ENCODE peak calls at places on chromosomes 6 and 20, in five cellular contexts. Z is RWPE1, E is HCT116, D is heart left ventricle, A is transverse colon. Y is an unnamed sample.

GRCh38 chr6:167970236-167970635 is 27.2 kb upstream of the KIF25 start:
- DNase-seq in D (no peak), A (no peak), E (no peak), Z (no peak), Y (no peak)

GRCh38 chr6:42049116-42049809 is 1.1 kb upstream of the TAF8 start:
- DNase-seq in E (no peak), A (no peak), D (no peak), Z (no peak), Y (no peak)

GRCh38 chr6:165661416-165662001 is 1.5 kb downstream of the PDE10A start:
- DNase-seq in E (no peak), D (peak), A (no peak), Z (no peak), Y (peak)

GRCh38 chr6:19587238-19587942 is 249.8 kb upstream of the ID4 start:
- DNase-seq in A (no peak), E (no peak), D (no peak), Z (no peak), Y (no peak)

GRCh38 chr20:32941155-32941885 is 62.9 kb downstream of the SUN5 start:
- DNase-seq in D (no peak), E (no peak), Z (no peak), A (no peak), Y (no peak)

GRCh38 chr6:38846844-38847243 is 131.7 kb downstream of the DNAH8 start:
- DNase-seq in D (no peak), E (peak), Z (peak), A (no peak), Y (no peak)

GRCh38 chr6:66199146-66199545 is 492.1 kb upstream of the EYS start:
- DNase-seq in D (no peak), A (no peak), Z (no peak), E (no peak), Y (no peak)

GRCh38 chr6:27312146-27312949 is at the start of gene POM121L2:
- DNase-seq in D (peak), A (peak), E (no peak), Z (peak), Y (peak)

GRCh38 chr20:52312131-52312729 is 120.7 kb upstream of the ZFP64 start:
- DNase-seq in E (peak), Z (peak), A (peak), D (no peak), Y (peak)

GRCh38 chr6:2885967-2886731 is 17.0 kb downstream of the SERPINB9 start:
- DNase-seq in E (no peak), D (no peak), A (no peak), Z (no peak), Y (no peak)

GRCh38 chr6:1626481-1626880 is 16.8 kb downstream of the FOXC1 start:
- DNase-seq in Z (no peak), D (no peak), E (no peak), A (no peak), Y (no peak)

GRCh38 chr20:389220-389619 is 8.7 kb downstream of the TRIB3 start:
- DNase-seq in E (no peak), D (peak), A (no peak), Z (no peak), Y (no peak)

GRCh38 chr6:71473908-71474307 is 185.3 kb downstream of the OGFRL1 start:
- DNase-seq in D (peak), E (no peak), Z (no peak), A (peak), Y (peak)

GRCh38 chr6:40721252-40721936 is 134.2 kb upstream of the LRFN2 start:
- DNase-seq in Z (no peak), D (no peak), E (no peak), A (no peak), Y (no peak)

GRCh38 chr6:160077526-160077925 is 44.1 kb upstream of the SLC22A1 start:
- DNase-seq in A (no peak), E (no peak), D (no peak), Z (no peak), Y (no peak)

GRCh38 chr6:1392813-1393640 is 3.7 kb downstream of the FOXF2 start:
- DNase-seq in D (no peak), A (no peak), E (no peak), Z (no peak), Y (no peak)

GRCh38 chr6:165571068-165571682 is 91.9 kb downstream of the PDE10A start:
- DNase-seq in D (no peak), E (no peak), A (no peak), Z (no peak), Y (no peak)

GRCh38 chr6:16731503-16732018 is 29.7 kb downstream of the ATXN1 start:
- DNase-seq in E (no peak), Z (no peak), A (no peak), D (no peak), Y (no peak)

GRCh38 chr6:119179842-119180241 is 101.4 kb upstream of the FAM184A start:
- DNase-seq in E (no peak), A (no peak), Z (no peak), D (no peak), Y (no peak)

GRCh38 chr6:165889636-165890403 is 226.8 kb upstream of the PDE10A start:
- DNase-seq in A (peak), E (peak), D (no peak), Z (peak), Y (peak)

GRCh38 chr20:1844723-1845523 is 50.3 kb upstream of the SIRPA start:
- DNase-seq in D (peak), Z (no peak), E (no peak), A (peak), Y (peak)

GRCh38 chr20:34815636-34816035 is 9.8 kb downstream of the NCOA6 start:
- DNase-seq in A (no peak), D (no peak), Z (no peak), E (no peak), Y (no peak)

GRCh38 chr6:119742188-119742803 is 392.7 kb upstream of the MAN1A1 start:
- DNase-seq in Z (peak), E (peak), D (peak), A (peak), Y (peak)

GRCh38 chr6:46011241-46012085 is 4.2 kb downstream of the CLIC5 start:
- DNase-seq in Z (no peak), D (no peak), E (no peak), A (peak), Y (peak)

GRCh38 chr20:62941792-62942191 is 3.8 kb downstream of the GID8 start:
- DNase-seq in Z (no peak), A (no peak), E (no peak), D (no peak), Y (no peak)

GRCh38 chr20:57103146-57103800 is 163.2 kb downstream of the BMP7 start:
- DNase-seq in E (no peak), A (no peak), Z (no peak), D (no peak), Y (no peak)

GRCh38 chr6:150894935-150895686 is 29.6 kb downstream of the MTHFD1L start:
- DNase-seq in Z (peak), A (no peak), D (peak), E (no peak), Y (no peak)

GRCh38 chr6:105594821-105595220 is 191.9 kb upstream of the PREP start:
- DNase-seq in D (no peak), Z (no peak), E (no peak), A (no peak), Y (no peak)

GRCh38 chr20:5214826-5215225 is 88.0 kb downstream of the CDS2 start:
- DNase-seq in E (no peak), Z (no peak), D (no peak), A (no peak), Y (no peak)

GRCh38 chr6:35080016-35080680 is 61.0 kb downstream of the TCP11 start:
- DNase-seq in Z (no peak), A (peak), E (no peak), D (no peak), Y (no peak)

GRCh38 chr6:165580139-165580538 is 82.9 kb downstream of the PDE10A start:
- DNase-seq in A (no peak), Z (no peak), D (no peak), E (no peak), Y (no peak)

GRCh38 chr6:163816441-163816840 is 401.9 kb downstream of the QKI start:
- DNase-seq in A (no peak), Z (no peak), E (no peak), D (no peak), Y (no peak)

GRCh38 chr6:163814494-163815364 is 400.2 kb downstream of the QKI start:
- DNase-seq in D (peak), Z (peak), E (no peak), A (no peak), Y (no peak)

GRCh38 chr6:163815796-163816195 is 401.3 kb downstream of the QKI start:
- DNase-seq in D (no peak), A (no peak), Z (no peak), E (no peak), Y (no peak)

GRCh38 chr6:163811317-163811716 is 396.8 kb downstream of the QKI start:
- DNase-seq in E (no peak), Z (no peak), D (no peak), A (no peak), Y (no peak)

GRCh38 chr6:163813979-163814493 is 399.5 kb downstream of the QKI start:
- DNase-seq in A (no peak), D (no peak), E (no peak), Z (no peak), Y (no peak)
- H3K27ac ChIP-seq in A (no peak), D (no peak), E (no peak), Z (no peak), Y (no peak)

GRCh38 chr6:170357812-170358211 is 51.3 kb downstream of the FAM120B start:
- DNase-seq in Z (no peak), D (no peak), E (no peak), A (no peak), Y (no peak)
- H3K27ac ChIP-seq in Z (peak), D (no peak), E (no peak), A (no peak), Y (no peak)

GRCh38 chr6:163753430-163753829 is 338.9 kb downstream of the QKI start:
- DNase-seq in D (no peak), E (no peak), Z (no peak), A (no peak), Y (no peak)
- H3K27ac ChIP-seq in D (no peak), E (no peak), Z (no peak), A (no peak), Y (no peak)

GRCh38 chr6:52495859-52496396 is 75.8 kb downstream of the EFHC1 start:
- DNase-seq in E (no peak), A (no peak), Z (no peak), D (no peak), Y (no peak)

GRCh38 chr6:52496609-52497008 is 76.5 kb downstream of the EFHC1 start:
- DNase-seq in E (no peak), Z (no peak), A (no peak), D (no peak), Y (no peak)

GRCh38 chr6:52491203-52492069 is 71.3 kb downstream of the EFHC1 start:
- DNase-seq in D (no peak), E (no peak), Z (no peak), A (no peak), Y (no peak)

GRCh38 chr6:52494298-52495072 is 74.3 kb downstream of the EFHC1 start:
- DNase-seq in Z (no peak), E (no peak), A (no peak), D (no peak), Y (no peak)

DNA sequence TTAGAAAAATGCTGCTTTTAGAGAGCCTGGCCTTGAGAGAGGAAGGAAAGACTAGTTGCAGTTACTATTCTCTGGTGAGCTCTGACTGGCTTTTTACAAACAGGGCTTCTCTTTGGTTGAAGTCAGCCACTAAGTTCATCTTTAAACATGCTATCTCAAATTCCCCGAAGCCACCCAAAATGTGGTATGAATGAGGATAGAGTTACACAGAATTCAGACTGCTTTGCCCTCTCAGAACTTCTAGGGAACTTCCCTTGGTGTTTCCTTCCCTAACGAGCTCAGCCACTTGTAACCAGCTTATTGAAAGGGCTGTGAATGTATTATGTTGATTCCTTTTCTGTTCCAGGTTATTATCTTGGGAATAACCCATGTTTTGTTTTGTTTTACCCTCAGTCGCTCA is 73.5 kb downstream of the EFHC1 start:
- DNase-seq in A (no peak), Z (no peak), D (no peak), E (no peak), Y (no peak)
- H3K27ac ChIP-seq in A (no peak), Z (no peak), D (no peak), E (no peak), Y (no peak)

DNA sequence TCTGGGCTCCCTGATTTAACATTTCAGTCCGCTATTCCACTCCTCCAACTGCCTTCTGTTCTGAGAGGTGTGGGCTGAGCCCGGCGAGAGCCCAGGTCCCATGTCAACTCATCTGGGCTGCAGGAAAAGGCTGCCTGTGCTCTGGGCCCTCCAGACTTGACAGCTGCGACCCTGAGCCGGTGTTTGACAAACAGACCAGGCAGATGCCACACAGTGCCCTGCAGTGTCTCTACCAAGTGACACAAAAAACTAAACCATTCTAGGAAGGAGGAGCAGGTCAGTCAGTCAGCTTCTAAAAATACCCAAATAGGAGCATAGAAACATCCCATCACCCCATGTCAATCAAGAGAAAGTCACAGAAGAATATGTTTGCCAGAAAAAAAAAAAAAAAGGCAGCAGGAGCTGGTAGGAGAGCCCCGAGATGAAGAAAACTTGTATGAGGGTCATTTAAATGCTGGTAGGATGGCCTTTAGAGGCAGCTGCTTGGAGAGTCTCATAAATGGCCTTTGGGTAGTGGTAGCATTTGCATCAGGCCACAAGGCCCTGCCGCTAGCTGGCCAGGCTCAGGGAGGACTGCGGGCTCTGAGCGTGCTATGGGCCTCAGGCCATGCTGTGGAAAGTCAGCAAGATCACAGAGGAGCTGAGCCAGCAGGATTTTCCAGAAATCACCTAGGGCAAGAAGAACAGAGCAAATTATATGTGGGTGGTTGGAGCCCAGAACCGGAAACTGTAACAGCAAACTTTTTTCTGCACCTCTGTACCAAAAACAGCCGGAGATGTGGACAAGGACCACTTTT is 36.6 kb upstream of the GFOD1 start:
- DNase-seq in Z (no peak), E (no peak), A (no peak), D (no peak), Y (no peak)
- H3K27ac ChIP-seq in Z (no peak), E (no peak), A (peak), D (peak), Y (peak)

GRCh38 chr6:156864557-156864956 is 87.4 kb downstream of the ARID1B start:
- DNase-seq in A (no peak), D (no peak), E (no peak), Z (no peak), Y (no peak)

GRCh38 chr6:156865019-156865629 is 87.9 kb downstream of the ARID1B start:
- DNase-seq in Z (no peak), A (no peak), D (no peak), E (no peak), Y (no peak)

GRCh38 chr6:156866181-156866862 is 89.1 kb downstream of the ARID1B start:
- DNase-seq in E (no peak), Z (peak), D (peak), A (peak), Y (no peak)

GRCh38 chr6:156868385-156868784 is 91.2 kb downstream of the ARID1B start:
- DNase-seq in E (no peak), D (no peak), A (no peak), Z (no peak), Y (no peak)

GRCh38 chr6:156867121-156867520 is 89.9 kb downstream of the ARID1B start:
- DNase-seq in Z (no peak), E (no peak), D (no peak), A (no peak), Y (no peak)
- H3K27ac ChIP-seq in Z (no peak), E (no peak), D (peak), A (no peak), Y (no peak)

GRCh38 chr6:49662231-49662876 is 25.7 kb upstream of the RHAG start:
- DNase-seq in E (no peak), D (no peak), Z (no peak), A (no peak), Y (no peak)
- H3K27ac ChIP-seq in E (no peak), D (no peak), Z (no peak), A (no peak), Y (no peak)

DNA sequence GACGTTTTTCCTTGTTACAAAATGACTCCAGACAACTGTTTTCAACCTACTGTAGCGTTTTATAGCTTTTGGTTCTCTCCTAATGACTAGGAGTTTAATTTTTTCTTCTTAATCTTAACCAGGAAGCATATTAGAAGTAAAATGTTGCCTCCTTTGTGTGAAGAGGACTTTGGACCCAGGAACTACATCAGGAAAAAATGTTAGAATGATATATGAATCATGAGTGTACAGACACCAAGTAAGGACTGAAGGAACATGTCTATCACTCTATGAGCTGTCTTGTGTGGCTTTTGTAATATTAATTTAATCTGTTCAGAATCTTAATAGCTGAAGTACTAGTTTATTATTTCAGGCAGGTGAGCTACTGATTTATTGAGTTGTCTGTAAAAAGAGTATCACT is 71.0 kb upstream of the MARCKS start:
- DNase-seq in E (peak), A (no peak), D (no peak), Z (no peak), Y (no peak)
- H3K27ac ChIP-seq in E (no peak), A (peak), D (no peak), Z (no peak), Y (no peak)

DNA sequence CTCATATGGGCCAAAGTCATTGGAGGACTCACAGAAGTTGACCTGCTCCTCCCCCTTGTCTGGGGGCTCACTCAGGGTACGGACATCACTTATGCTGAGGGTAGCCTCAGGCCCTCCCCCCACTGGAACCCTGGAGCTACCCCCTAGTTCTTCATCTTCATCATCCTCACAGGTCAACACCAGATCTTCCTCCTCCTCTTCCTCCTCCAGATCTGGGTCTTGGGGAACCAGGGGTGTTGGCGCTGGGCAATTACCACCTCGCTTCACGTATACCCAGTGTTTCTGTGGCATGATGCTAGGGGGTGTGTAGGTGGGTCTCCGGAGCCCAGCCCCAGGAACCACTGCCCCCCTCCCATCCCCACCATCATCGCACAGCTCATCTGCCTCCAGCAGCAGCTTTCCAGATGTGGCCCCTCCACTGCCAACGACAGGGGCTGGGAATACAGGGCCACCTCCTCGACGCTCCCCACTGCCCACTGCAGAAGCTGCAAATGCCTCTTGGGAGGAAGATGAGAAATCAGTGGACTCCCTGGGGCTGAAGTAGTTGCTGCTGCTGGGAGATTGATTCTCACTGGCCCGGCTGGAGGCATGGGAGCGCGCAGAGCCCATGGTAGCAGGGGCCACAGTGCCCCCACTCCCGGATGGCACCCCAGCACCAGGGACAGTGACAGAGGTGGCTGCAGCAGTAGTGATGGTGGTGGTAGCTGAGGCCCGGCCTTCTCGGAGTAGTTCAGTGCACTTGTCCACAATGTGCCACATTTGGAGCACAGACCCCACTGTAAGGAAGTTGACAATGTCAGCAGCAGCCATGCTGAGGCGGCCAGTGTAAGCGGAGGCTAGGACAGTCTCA is 1.6 kb downstream of the ZBTB22 start:
- DNase-seq in A (no peak), D (no peak), Z (no peak), E (no peak), Y (peak)
- H3K27ac ChIP-seq in A (peak), D (peak), Z (peak), E (peak), Y (peak)

GRCh38 chr6:33894438-33894837 is 90.6 kb upstream of the MLN start:
- DNase-seq in A (no peak), Z (no peak), E (no peak), D (no peak), Y (no peak)
- H3K27ac ChIP-seq in A (no peak), Z (no peak), E (no peak), D (no peak), Y (no peak)

Y was measured in right cardiac atrium.